ENCODE peak calls at places on chromosomes 2 and 18, in five cellular contexts. One of them, this sample, is unnamed.

GRCh38 chr2:170828533-170828916 is 11.8 kb downstream of the GAD1 start:
- DNase-seq in K562: no peak
- DNase-seq in tibial nerve: no peak
- DNase-seq in sigmoid colon: no peak
- DNase-seq in esophagus squamous epithelium: no peak
- DNase-seq in this sample: no peak

GRCh38 chr2:231563378-231563961 is 29.2 kb upstream of the TEX44 start:
- DNase-seq in K562: peak
- DNase-seq in tibial nerve: peak
- DNase-seq in sigmoid colon: peak
- DNase-seq in esophagus squamous epithelium: no peak
- DNase-seq in this sample: peak

GRCh38 chr18:78776706-78777105 is 202.9 kb upstream of the SALL3 start:
- DNase-seq in K562: no peak
- DNase-seq in tibial nerve: no peak
- DNase-seq in sigmoid colon: no peak
- DNase-seq in esophagus squamous epithelium: no peak
- DNase-seq in this sample: no peak

GRCh38 chr2:180125245-180125962 is 118.3 kb upstream of the CWC22 start:
- DNase-seq in K562: peak
- DNase-seq in tibial nerve: peak
- DNase-seq in sigmoid colon: peak
- DNase-seq in esophagus squamous epithelium: no peak
- DNase-seq in this sample: peak

GRCh38 chr2:72887836-72888437 is 729 bp downstream of the SPR start:
- DNase-seq in K562: peak
- DNase-seq in tibial nerve: peak
- DNase-seq in sigmoid colon: peak
- DNase-seq in esophagus squamous epithelium: no peak
- DNase-seq in this sample: peak

GRCh38 chr2:118539290-118539689 is 308.2 kb downstream of the EN1 start:
- DNase-seq in K562: peak
- DNase-seq in tibial nerve: peak
- DNase-seq in sigmoid colon: no peak
- DNase-seq in esophagus squamous epithelium: no peak
- DNase-seq in this sample: no peak

GRCh38 chr2:147355706-147356105 is 489.1 kb upstream of the ACVR2A start:
- DNase-seq in K562: no peak
- DNase-seq in tibial nerve: no peak
- DNase-seq in sigmoid colon: no peak
- DNase-seq in esophagus squamous epithelium: no peak
- DNase-seq in this sample: no peak

GRCh38 chr2:191050640-191050987 is 36.6 kb upstream of the STAT1 start:
- DNase-seq in K562: no peak
- DNase-seq in tibial nerve: no peak
- DNase-seq in sigmoid colon: no peak
- DNase-seq in esophagus squamous epithelium: no peak
- DNase-seq in this sample: no peak

GRCh38 chr2:197345846-197346370 is 35.3 kb upstream of the ANKRD44 start:
- DNase-seq in K562: no peak
- DNase-seq in tibial nerve: no peak
- DNase-seq in sigmoid colon: no peak
- DNase-seq in esophagus squamous epithelium: no peak
- DNase-seq in this sample: no peak

DNA sequence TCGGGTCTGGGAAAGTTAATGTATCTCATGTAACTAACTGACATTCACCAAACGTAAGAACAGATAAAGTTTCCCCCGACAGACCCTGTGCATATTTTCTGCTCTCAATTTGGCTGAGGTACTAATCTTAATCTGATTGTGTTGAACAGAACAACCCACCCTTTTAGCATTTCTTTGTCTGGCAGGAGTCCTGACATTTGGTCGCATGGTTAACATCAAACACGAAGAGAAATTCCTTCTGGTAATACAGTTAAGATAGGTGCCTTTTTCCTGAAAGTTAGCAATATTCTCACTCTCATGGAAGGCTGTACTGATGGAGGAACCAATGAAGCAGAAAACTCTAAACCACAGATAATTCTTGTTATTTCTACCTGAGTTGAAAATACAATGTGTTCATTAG is 520.8 kb downstream of the PARD3B start:
- DNase-seq in K562: no peak
- DNase-seq in tibial nerve: no peak
- DNase-seq in sigmoid colon: no peak
- DNase-seq in esophagus squamous epithelium: no peak
- DNase-seq in this sample: no peak
- TF ChIP-seq POLR2A in K562: no peak
- TF ChIP-seq POLR2A in tibial nerve: no peak
- TF ChIP-seq POLR2A in sigmoid colon: no peak
- TF ChIP-seq POLR2A in esophagus squamous epithelium: no peak
- TF ChIP-seq POLR2A in this sample: no peak

GRCh38 chr2:217367464-217367863 is 507.6 kb upstream of the TNP1 start:
- DNase-seq in K562: no peak
- DNase-seq in tibial nerve: no peak
- DNase-seq in sigmoid colon: no peak
- DNase-seq in esophagus squamous epithelium: no peak
- DNase-seq in this sample: no peak
- TF ChIP-seq POLR2A in K562: no peak
- TF ChIP-seq POLR2A in tibial nerve: no peak
- TF ChIP-seq POLR2A in sigmoid colon: no peak
- TF ChIP-seq POLR2A in esophagus squamous epithelium: no peak
- TF ChIP-seq POLR2A in this sample: no peak

GRCh38 chr2:216500572-216500971 is 1.9 kb downstream of the RPL37A start:
- DNase-seq in K562: no peak
- DNase-seq in tibial nerve: no peak
- DNase-seq in sigmoid colon: no peak
- DNase-seq in esophagus squamous epithelium: no peak
- DNase-seq in this sample: no peak

GRCh38 chr2:216497382-216497781 is 1.3 kb upstream of the RPL37A start:
- DNase-seq in K562: no peak
- DNase-seq in tibial nerve: no peak
- DNase-seq in sigmoid colon: no peak
- DNase-seq in esophagus squamous epithelium: no peak
- DNase-seq in this sample: no peak

GRCh38 chr2:216499641-216500218 is 1.1 kb downstream of the RPL37A start:
- DNase-seq in K562: no peak
- DNase-seq in tibial nerve: no peak
- DNase-seq in sigmoid colon: no peak
- DNase-seq in esophagus squamous epithelium: no peak
- DNase-seq in this sample: no peak

GRCh38 chr2:216497808-216498366 is 757 bp upstream of the RPL37A start:
- DNase-seq in K562: peak
- DNase-seq in tibial nerve: no peak
- DNase-seq in sigmoid colon: no peak
- DNase-seq in esophagus squamous epithelium: no peak
- DNase-seq in this sample: no peak

DNA sequence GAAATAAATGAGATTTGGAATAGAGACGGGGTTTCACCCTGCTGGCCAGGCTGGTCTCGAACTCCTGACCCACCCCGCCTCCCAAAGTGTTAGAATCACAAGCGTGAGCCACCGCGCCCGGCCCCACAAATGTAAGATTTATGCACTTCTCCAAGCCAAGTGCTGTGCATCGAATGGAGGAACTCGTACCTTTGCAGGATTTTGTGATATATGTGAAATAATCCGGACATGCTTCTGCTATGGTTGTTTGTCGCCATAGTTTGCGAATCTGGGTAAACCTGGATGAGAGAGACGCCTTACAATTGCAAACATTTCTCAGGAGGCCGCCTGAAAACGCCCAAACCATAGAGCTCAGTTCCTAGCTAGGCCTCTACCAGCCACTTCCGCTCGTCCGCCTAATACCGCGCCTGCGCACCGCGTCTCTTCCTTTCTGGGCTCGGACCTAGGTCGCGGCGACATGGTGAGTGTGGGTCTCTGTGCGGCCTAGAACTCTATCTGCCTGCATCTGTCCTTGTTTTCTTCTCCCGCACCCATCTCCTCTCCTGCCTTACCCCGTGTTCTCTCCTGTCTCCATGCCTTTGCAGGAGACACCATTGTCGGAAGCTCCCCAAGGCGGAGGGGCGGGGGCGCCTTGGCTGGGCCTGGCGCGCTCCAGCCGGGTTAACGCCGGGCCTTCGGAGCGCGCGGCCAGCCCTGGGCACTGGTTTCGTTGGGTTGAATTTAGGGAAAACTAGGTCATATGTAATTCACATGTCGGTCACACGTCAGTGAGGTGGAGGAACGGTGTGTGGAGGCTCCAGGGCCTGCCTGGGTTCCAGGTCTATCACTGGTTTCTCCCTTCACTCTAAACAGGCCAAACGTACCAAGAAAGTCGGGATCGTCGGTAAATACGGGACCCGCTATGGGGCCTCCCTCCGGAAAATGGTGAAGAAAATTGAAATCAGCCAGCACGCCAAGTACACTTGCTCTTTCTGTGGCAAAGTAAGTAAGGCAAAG is at the start of gene RPL37A:
- DNase-seq in K562: peak
- DNase-seq in tibial nerve: peak
- DNase-seq in sigmoid colon: peak
- DNase-seq in esophagus squamous epithelium: peak
- DNase-seq in this sample: peak
- TF ChIP-seq POLR2A in K562: peak
- TF ChIP-seq POLR2A in tibial nerve: peak
- TF ChIP-seq POLR2A in sigmoid colon: peak
- TF ChIP-seq POLR2A in esophagus squamous epithelium: peak
- TF ChIP-seq POLR2A in this sample: peak

GRCh38 chr2:150467641-150467963 is 19.9 kb downstream of the RND3 start:
- DNase-seq in K562: no peak
- DNase-seq in tibial nerve: no peak
- DNase-seq in sigmoid colon: no peak
- DNase-seq in esophagus squamous epithelium: no peak
- DNase-seq in this sample: no peak

GRCh38 chr2:150466770-150467640 is 20.5 kb downstream of the RND3 start:
- DNase-seq in K562: no peak
- DNase-seq in tibial nerve: no peak
- DNase-seq in sigmoid colon: no peak
- DNase-seq in esophagus squamous epithelium: no peak
- DNase-seq in this sample: no peak

GRCh38 chr2:150470435-150470834 is 17.0 kb downstream of the RND3 start:
- DNase-seq in K562: no peak
- DNase-seq in tibial nerve: no peak
- DNase-seq in sigmoid colon: no peak
- DNase-seq in esophagus squamous epithelium: no peak
- DNase-seq in this sample: no peak

GRCh38 chr2:150469706-150470105 is 17.8 kb downstream of the RND3 start:
- DNase-seq in K562: no peak
- DNase-seq in tibial nerve: no peak
- DNase-seq in sigmoid colon: no peak
- DNase-seq in esophagus squamous epithelium: no peak
- DNase-seq in this sample: no peak

GRCh38 chr2:150468350-150468960 is 19.0 kb downstream of the RND3 start:
- DNase-seq in K562: no peak
- DNase-seq in tibial nerve: no peak
- DNase-seq in sigmoid colon: no peak
- DNase-seq in esophagus squamous epithelium: no peak
- DNase-seq in this sample: no peak
- TF ChIP-seq POLR2A in K562: no peak
- TF ChIP-seq POLR2A in tibial nerve: no peak
- TF ChIP-seq POLR2A in sigmoid colon: no peak
- TF ChIP-seq POLR2A in esophagus squamous epithelium: no peak
- TF ChIP-seq POLR2A in this sample: no peak

GRCh38 chr2:238231251-238231793 is 8.5 kb downstream of the HES6 start:
- DNase-seq in K562: peak
- DNase-seq in tibial nerve: peak
- DNase-seq in sigmoid colon: peak
- DNase-seq in esophagus squamous epithelium: no peak
- DNase-seq in this sample: peak
- TF ChIP-seq POLR2A in K562: peak
- TF ChIP-seq POLR2A in tibial nerve: peak
- TF ChIP-seq POLR2A in sigmoid colon: no peak
- TF ChIP-seq POLR2A in esophagus squamous epithelium: no peak
- TF ChIP-seq POLR2A in this sample: no peak

GRCh38 chr18:3593904-3594759 is 144.2 kb downstream of the TGIF1 start:
- DNase-seq in K562: peak
- DNase-seq in tibial nerve: peak
- DNase-seq in sigmoid colon: peak
- DNase-seq in esophagus squamous epithelium: peak
- DNase-seq in this sample: peak

GRCh38 chr18:3596324-3597158 is 146.6 kb downstream of the TGIF1 start:
- DNase-seq in K562: peak
- DNase-seq in tibial nerve: peak
- DNase-seq in sigmoid colon: peak
- DNase-seq in esophagus squamous epithelium: no peak
- DNase-seq in this sample: peak

GRCh38 chr18:3594760-3595241 is 144.8 kb downstream of the TGIF1 start:
- DNase-seq in K562: peak
- DNase-seq in tibial nerve: peak
- DNase-seq in sigmoid colon: no peak
- DNase-seq in esophagus squamous epithelium: no peak
- DNase-seq in this sample: no peak

GRCh38 chr18:3597159-3597977 is 147.4 kb downstream of the TGIF1 start:
- DNase-seq in K562: no peak
- DNase-seq in tibial nerve: no peak
- DNase-seq in sigmoid colon: no peak
- DNase-seq in esophagus squamous epithelium: no peak
- DNase-seq in this sample: no peak

GRCh38 chr18:3595282-3596273 is 145.6 kb downstream of the TGIF1 start:
- DNase-seq in K562: peak
- DNase-seq in tibial nerve: peak
- DNase-seq in sigmoid colon: peak
- DNase-seq in esophagus squamous epithelium: no peak
- DNase-seq in this sample: peak
- TF ChIP-seq POLR2A in K562: no peak
- TF ChIP-seq POLR2A in tibial nerve: no peak
- TF ChIP-seq POLR2A in sigmoid colon: no peak
- TF ChIP-seq POLR2A in esophagus squamous epithelium: no peak
- TF ChIP-seq POLR2A in this sample: no peak

DNA sequence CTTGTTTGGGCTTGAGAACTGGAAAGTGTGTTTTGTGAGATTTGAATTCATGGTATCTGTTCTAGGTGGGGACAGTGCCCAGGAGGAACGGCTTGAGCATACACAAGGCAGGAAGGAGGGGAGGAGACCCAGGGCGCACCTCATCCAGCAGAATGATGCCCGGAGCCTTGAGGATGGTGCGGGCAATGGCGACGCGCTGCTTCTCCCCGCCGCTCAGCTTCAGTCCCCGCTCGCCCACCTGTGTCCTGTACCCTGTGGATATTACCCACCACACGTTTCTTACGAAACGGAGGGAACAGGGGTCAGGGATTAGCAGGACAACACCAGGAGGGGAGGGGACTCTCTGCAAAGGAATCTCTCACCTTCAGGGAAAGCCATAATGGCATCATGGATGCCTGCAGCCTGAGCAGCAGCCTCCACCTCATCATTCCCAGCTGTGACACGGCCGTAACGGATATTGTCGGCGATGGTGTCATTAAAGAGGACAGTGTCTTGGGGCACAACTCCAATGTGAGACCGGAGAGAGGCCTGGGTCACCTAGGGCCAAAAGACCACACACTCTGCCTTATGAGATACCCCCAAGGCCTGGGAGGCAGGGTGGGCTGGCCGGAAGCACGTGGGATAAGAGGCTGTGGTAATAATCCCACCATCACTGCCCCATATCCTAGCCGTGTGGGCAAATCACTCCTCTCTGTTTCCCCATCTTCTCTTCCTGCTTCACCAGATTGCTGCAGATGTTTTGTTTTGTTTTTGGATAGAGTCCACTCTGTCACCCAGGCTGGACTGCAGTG is 4.2 kb downstream of the ZFAND2B start:
- DNase-seq in K562: no peak
- DNase-seq in tibial nerve: no peak
- DNase-seq in sigmoid colon: peak
- DNase-seq in esophagus squamous epithelium: no peak
- DNase-seq in this sample: no peak
- TF ChIP-seq POLR2A in K562: no peak
- TF ChIP-seq POLR2A in tibial nerve: no peak
- TF ChIP-seq POLR2A in sigmoid colon: no peak
- TF ChIP-seq POLR2A in esophagus squamous epithelium: no peak
- TF ChIP-seq POLR2A in this sample: no peak